ENCODE peak calls at places on chromosomes 16 and 17, in six cellular contexts. C, Q, D, B, R and U are unnamed samples.

GRCh38 chr17:58200024-58200633 is 7.6 kb downstream of the EPX start:
- DNase-seq in B (peak; percentile 63), Q (peak; percentile 36), D (no peak), C (peak; percentile 52), R (no peak), U (no peak)

GRCh38 chr17:40779181-40779909 is 3.0 kb downstream of the KRT27 start:
- DNase-seq in B (no peak), C (no peak), R (no peak), Q (no peak), D (no peak), U (no peak)

GRCh38 chr16:85707528-85708095 is 18.9 kb upstream of the GINS2 start:
- DNase-seq in R (no peak), B (no peak), C (no peak), Q (no peak), D (no peak), U (no peak)

GRCh38 chr17:27669136-27669535 is 38.1 kb downstream of the LGALS9 start:
- DNase-seq in B (no peak), C (no peak), R (no peak), Q (no peak), D (no peak), U (no peak)

GRCh38 chr16:59543641-59544040 is 809.5 kb upstream of the GOT2 start:
- DNase-seq in C (no peak), B (no peak), Q (peak; percentile 78), R (no peak), D (no peak), U (no peak)

GRCh38 chr17:74935585-74936469 is at the start of gene OTOP3:
- DNase-seq in Q (no peak), D (no peak), R (no peak), B (no peak), C (no peak), U (no peak)

GRCh38 chr17:63998050-63998720 is at the start of gene PRR29:
- DNase-seq in B (peak; percentile 96), R (no peak), Q (peak; percentile 31), C (peak; percentile 64), D (no peak), U (peak; percentile 66)

GRCh38 chr17:48610282-48611211 is at the start of gene HOXB7:
- DNase-seq in B (peak; percentile 74), R (peak; percentile 47), Q (peak; percentile 62), D (no peak), C (peak; percentile 67), U (no peak)

GRCh38 chr17:28549274-28550132 is 2.9 kb downstream of the UNC119 start:
- DNase-seq in R (no peak), B (no peak), Q (no peak), D (no peak), C (no peak), U (no peak)

GRCh38 chr16:4690946-4691665 is 2.3 kb upstream of the NUDT16L1 start:
- DNase-seq in Q (no peak), D (no peak), R (no peak), C (peak; percentile 22), B (no peak), U (peak; percentile 24)

GRCh38 chr17:28657756-28658155 is 4.0 kb downstream of the SDF2 start:
- DNase-seq in D (no peak), B (no peak), Q (peak; percentile 69), C (no peak), R (no peak), U (no peak)

GRCh38 chr17:74430706-74431567 is 951 bp upstream of the GPRC5C start:
- DNase-seq in D (no peak), B (peak; percentile 63), R (peak; percentile 47), C (peak; percentile 87), Q (peak; percentile 4), U (peak; percentile 98)

GRCh38 chr17:149897-150575 is 12.7 kb downstream of the SCGB1C2 start:
- DNase-seq in C (peak; percentile 5), B (no peak), D (no peak), Q (no peak), R (no peak), U (no peak)

GRCh38 chr17:18186271-18186982 is 2.8 kb downstream of the ALKBH5 start:
- DNase-seq in Q (peak; percentile 47), D (no peak), C (no peak), R (no peak), B (no peak), U (no peak)

GRCh38 chr16:53058441-53058840 is 3.6 kb downstream of the CHD9 start:
- DNase-seq in Q (no peak), C (peak; percentile 60), B (no peak), R (no peak), D (no peak), U (no peak)
- TF ChIP-seq POLR2A in Q (no peak), C (no peak), B (no peak), R (no peak), D (no peak), U (no peak)

DNA sequence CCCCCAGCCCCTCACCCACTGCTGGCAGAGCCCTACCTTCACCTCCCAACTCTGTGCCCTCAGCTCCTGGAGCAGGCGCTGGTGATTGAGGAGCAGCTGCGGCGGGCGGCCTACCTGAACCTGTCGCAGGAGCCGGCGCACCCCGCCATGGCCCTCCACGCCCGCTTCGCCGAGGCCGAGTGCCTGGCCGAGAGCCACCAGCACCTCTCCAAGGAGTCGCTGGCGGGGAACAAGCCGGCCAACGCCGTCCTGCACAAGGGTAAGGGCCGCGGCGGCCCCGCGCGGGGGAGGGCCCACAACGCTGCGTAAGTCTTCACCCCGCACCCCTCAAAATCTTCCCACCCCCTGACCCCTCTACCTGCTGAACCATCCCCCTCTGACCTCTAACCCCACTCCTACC is 7.0 kb downstream of the RNF227 start:
- DNase-seq in D (no peak), C (no peak), R (no peak), Q (no peak), B (no peak), U (no peak)
- H3K4me3 ChIP-seq in D (no peak overlapping the region), C (no peak overlapping the region), R (no peak overlapping the region), Q (no peak overlapping the region), B (no peak overlapping the region), U (no peak overlapping the region)

GRCh38 chr16:21937387-21937829 is 15.8 kb upstream of the UQCRC2 start:
- DNase-seq in Q (no peak), B (no peak), C (no peak), R (no peak), D (no peak), U (no peak)
- H3K27ac ChIP-seq in Q (no peak overlapping the region), B (no peak overlapping the region), C (no peak overlapping the region), R (no peak overlapping the region), D (no peak overlapping the region), U (no peak overlapping the region)

GRCh38 chr17:50630524-50631194 is 4.0 kb upstream of the ABCC3 start:
- DNase-seq in R (no peak), B (peak; percentile 48), D (no peak), Q (no peak), C (peak; percentile 45), U (no peak)

GRCh38 chr17:50627386-50627781 is 7.3 kb upstream of the ABCC3 start:
- DNase-seq in R (no peak), D (no peak), Q (no peak), C (no peak), B (no peak), U (peak; percentile 12)

GRCh38 chr17:50629902-50630301 is 4.8 kb upstream of the ABCC3 start:
- DNase-seq in C (no peak), B (no peak), D (no peak), R (no peak), Q (no peak), U (no peak)

GRCh38 chr17:50626037-50626574 is 8.6 kb upstream of the ABCC3 start:
- DNase-seq in D (no peak), Q (peak; percentile 62), C (peak; percentile 78), B (peak; percentile 77), R (peak; percentile 35), U (peak; percentile 88)

DNA sequence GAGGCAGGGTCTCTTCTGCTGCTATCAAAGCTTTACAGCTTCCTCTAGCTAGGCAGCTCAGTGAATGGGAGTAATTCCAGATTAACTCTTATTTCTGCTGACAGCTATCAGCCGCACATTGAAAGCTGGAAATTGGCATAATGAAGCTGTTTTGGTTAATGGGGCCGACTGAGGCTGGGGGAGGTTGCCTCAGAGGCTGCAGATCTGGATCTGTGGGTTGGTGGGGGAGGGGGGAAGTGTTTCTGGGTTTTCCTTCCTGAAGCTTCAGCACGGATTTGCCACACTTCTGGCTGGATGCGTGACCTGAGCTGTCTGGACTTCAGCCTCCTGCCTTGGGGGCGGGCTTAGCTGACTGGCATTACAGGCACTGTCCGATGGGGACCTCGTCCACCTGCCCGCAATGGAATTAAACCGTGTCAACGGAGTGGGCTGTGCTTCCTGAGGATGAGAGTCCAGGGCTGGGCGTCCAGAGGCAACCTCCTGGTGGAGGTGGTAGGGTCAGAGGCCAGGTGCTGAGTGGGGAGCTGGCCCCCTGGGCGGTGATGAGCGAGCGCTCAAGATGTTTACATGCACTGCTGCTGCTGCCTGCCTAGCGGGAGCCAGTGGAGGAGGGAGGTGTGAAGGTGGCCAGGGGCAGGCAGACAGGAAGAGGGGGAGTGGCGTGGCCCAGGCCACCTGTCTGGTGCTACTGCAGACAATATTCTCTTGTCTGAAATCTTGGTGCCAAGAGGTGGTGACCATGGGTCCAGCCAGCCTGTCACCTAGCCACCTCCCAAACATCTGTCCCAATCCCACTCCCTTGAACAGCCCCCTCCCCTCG is 6.7 kb upstream of the ABCC3 start:
- DNase-seq in C (no peak), B (no peak), Q (no peak), R (no peak), D (no peak), U (no peak)
- TF ChIP-seq POLR2A in C (no peak), B (no peak), Q (no peak), R (no peak), D (no peak), U (no peak)

DNA sequence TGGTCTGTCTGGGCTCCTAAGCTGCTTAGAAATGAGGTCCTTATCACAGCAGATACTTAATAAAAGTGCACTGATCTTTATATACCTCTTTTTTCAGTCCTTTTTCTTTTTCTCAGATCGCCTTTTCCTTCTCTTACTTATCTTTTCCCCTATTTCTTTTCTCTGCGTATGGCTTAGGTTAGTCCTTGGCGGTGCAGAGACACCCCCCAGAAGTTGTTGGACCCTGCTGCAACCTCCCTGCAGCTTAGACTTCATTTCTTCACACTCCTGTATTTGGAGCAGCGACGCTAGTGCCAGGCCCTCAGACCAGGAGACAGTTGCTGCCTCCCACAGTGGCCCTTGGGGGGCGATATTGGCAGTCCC is 67.6 kb downstream of the CENPV start:
- DNase-seq in C (no peak), D (no peak), R (no peak), B (no peak), Q (no peak), U (no peak)
- H3K4me3 ChIP-seq in C (no peak overlapping the region), D (no peak overlapping the region), R (peak overlapping the region; percentile 35), B (no peak overlapping the region), Q (no peak overlapping the region), U (no peak overlapping the region)